ENCODE peak calls at places on chromosomes 12 and 14, in seven cellular contexts. U is H1, H is IMR-90, P is H9, E is neuronal stem cell, T is mesenchymal stem cell, Z is trophoblast cell. X is an unnamed sample.

GRCh38 chr12:55816876-55817351 is 610 bp downstream of the SARNP start:
- DNase-seq in U (no peak), H (peak), P (no peak), E (no peak), T (no peak), Z (no peak), X (peak)

GRCh38 chr14:65791551-65791981 is 379.0 kb downstream of the FUT8 start:
- DNase-seq in U (no peak), H (peak), P (no peak), E (no peak), T (no peak), Z (peak), X (no peak)

GRCh38 chr14:36672095-36672494 is 10.4 kb downstream of the PAX9 start:
- DNase-seq in U (no peak), H (no peak), P (no peak), E (no peak), T (no peak), Z (no peak), X (no peak)

GRCh38 chr14:75985618-75986438 is at the start of gene IFT43:
- DNase-seq in U (no peak), H (peak), P (peak), E (peak), T (peak), Z (peak), X (peak)

GRCh38 chr14:90319173-90319572 is 12.6 kb downstream of the NRDE2 start:
- DNase-seq in U (no peak), H (no peak), P (no peak), E (no peak), T (no peak), Z (peak), X (no peak)

GRCh38 chr12:24760606-24761378 is 188.1 kb downstream of the BCAT1 start:
- DNase-seq in U (no peak), H (no peak), P (no peak), E (no peak), T (no peak), Z (no peak), X (no peak)

GRCh38 chr12:120417917-120418316 is 20.0 kb upstream of the COX6A1 start:
- DNase-seq in U (no peak), H (no peak), P (no peak), E (no peak), T (no peak), Z (no peak), X (no peak)

GRCh38 chr12:108237272-108237671 is 101.8 kb downstream of the CMKLR1 start:
- DNase-seq in U (no peak), H (no peak), P (peak), E (no peak), T (no peak), Z (no peak), X (peak)

GRCh38 chr12:124713041-124713435 is 145.6 kb upstream of the NCOR2 start:
- DNase-seq in U (no peak), H (no peak), P (no peak), E (no peak), T (no peak), Z (peak), X (no peak)

GRCh38 chr14:88818018-88818417 is 6.4 kb upstream of the TTC8 start:
- DNase-seq in U (no peak), H (no peak), P (no peak), E (no peak), T (no peak), Z (no peak), X (no peak)

GRCh38 chr12:108457006-108457733 is 57.9 kb upstream of the FICD start:
- DNase-seq in U (no peak), H (peak), P (peak), E (peak), T (peak), Z (peak), X (peak)

GRCh38 chr12:68451261-68452091 is 119.3 kb upstream of the MDM1 start:
- DNase-seq in U (no peak), H (peak), P (no peak), E (no peak), T (peak), Z (peak), X (peak)

GRCh38 chr12:47820631-47821345 is 1.1 kb upstream of the HDAC7 start:
- DNase-seq in U (no peak), H (peak), P (peak), E (peak), T (peak), Z (peak), X (peak)

DNA sequence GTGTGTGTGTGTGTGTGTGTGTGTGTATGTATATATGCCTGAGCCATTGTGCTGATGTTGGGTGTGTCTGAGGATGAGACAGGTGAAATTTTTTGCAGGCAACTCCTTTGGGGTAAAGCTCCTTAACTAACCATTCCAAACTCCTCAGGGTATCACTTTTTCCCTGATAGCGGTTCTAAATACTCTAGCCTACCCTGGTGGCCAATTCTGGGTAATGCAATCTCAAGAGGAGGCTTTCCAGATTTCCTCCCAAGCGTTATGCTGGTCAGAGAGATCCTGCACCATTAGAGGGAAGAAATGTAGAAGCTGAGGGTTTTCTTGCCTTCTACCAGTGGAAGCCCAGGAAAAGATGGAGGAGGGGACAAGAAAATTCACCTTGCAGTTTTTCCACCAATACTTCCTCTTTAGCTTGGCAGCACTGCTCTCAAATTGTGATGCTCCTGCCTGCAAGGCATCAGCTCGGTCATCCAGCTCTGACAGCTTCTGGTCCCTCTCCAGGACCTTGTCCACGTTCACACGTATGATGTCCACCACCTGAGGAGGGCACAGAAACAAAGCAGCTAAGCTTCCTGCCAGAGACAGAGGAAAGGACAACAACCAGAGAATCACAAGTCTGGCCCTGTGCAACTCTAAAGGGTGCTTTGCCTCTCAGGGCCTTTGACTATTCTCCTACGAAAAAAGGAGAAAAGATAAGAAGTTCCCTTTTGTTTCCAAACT is 4.9 kb downstream of the VAMP1 start:
- DNase-seq in U (no peak), H (peak), P (peak), E (peak), T (peak), Z (peak), X (peak)
- H3K18ac ChIP-seq in U (no peak), H (no peak), P (no peak), E (no peak), T (no peak), Z (no peak), X (no peak)

GRCh38 chr14:23723911-23724310 is 87.7 kb downstream of the DHRS2 start:
- DNase-seq in U (no peak), H (no peak), P (no peak), E (no peak), T (no peak), Z (no peak), X (no peak)

GRCh38 chr14:23725980-23726746 is 90.0 kb downstream of the DHRS2 start:
- DNase-seq in U (no peak), H (no peak), P (no peak), E (no peak), T (no peak), Z (no peak), X (peak)

GRCh38 chr14:23719225-23719985 is 83.2 kb downstream of the DHRS2 start:
- DNase-seq in U (no peak), H (no peak), P (no peak), E (no peak), T (no peak), Z (no peak), X (no peak)

GRCh38 chr14:23725528-23725927 is 89.4 kb downstream of the DHRS2 start:
- DNase-seq in U (no peak), H (no peak), P (no peak), E (no peak), T (no peak), Z (no peak), X (no peak)

GRCh38 chr14:23722675-23723074 is 86.5 kb downstream of the DHRS2 start:
- DNase-seq in U (no peak), H (no peak), P (no peak), E (no peak), T (no peak), Z (no peak), X (no peak)
- H3K18ac ChIP-seq in U (no peak), H (no peak), P (no peak), E (no peak), T (no peak), Z (no peak), X (no peak)

GRCh38 chr12:50655374-50655921 is 108.5 kb upstream of the ATF1 start:
- DNase-seq in U (no peak), H (no peak), P (no peak), E (no peak), T (no peak), Z (no peak), X (no peak)
- H3K18ac ChIP-seq in U (no peak), H (no peak), P (no peak), E (no peak), T (no peak), Z (no peak), X (no peak)

GRCh38 chr12:12941450-12942350 is 10.3 kb downstream of the GPRC5D start:
- DNase-seq in U (no peak), H (no peak), P (no peak), E (no peak), T (no peak), Z (no peak), X (no peak)

GRCh38 chr12:12939888-12940287 is 12.1 kb downstream of the GPRC5D start:
- DNase-seq in U (no peak), H (no peak), P (no peak), E (no peak), T (no peak), Z (no peak), X (no peak)

GRCh38 chr12:12936983-12937491 is 14.9 kb downstream of the GPRC5D start:
- DNase-seq in U (no peak), H (no peak), P (no peak), E (no peak), T (no peak), Z (no peak), X (no peak)

GRCh38 chr12:12934556-12934955 is 17.4 kb downstream of the GPRC5D start:
- DNase-seq in U (no peak), H (no peak), P (no peak), E (no peak), T (no peak), Z (no peak), X (no peak)

GRCh38 chr12:12938541-12938940 is 13.4 kb downstream of the GPRC5D start:
- DNase-seq in U (no peak), H (no peak), P (no peak), E (no peak), T (no peak), Z (peak), X (no peak)
- H3K18ac ChIP-seq in U (no peak), H (no peak), P (no peak), E (no peak), T (no peak), Z (no peak), X (no peak)

X was measured in mesendoderm.